ENCODE peak calls at places on chromosomes 11 and 22, in nine cellular contexts. One of them, this sample, is unnamed.
A peak's percentile ranks its signal among the peaks of the same experiment; 100 is the strongest.

GRCh38 chr11:120334894-120335462 is 1.2 kb upstream of the ARHGEF12 start:
- DNase-seq in cardiac muscle cell: peak; percentile 90
- DNase-seq in pancreas: no peak
- DNase-seq in mesenchymal stem cell: peak; percentile 97
- DNase-seq in transverse colon: peak; percentile 74
- DNase-seq in left lung: no peak
- DNase-seq in PC-3: peak; percentile 96
- DNase-seq in stomach: peak; percentile 64
- DNase-seq in neural progenitor cell: peak; percentile 71
- DNase-seq in this sample: peak; percentile 87

GRCh38 chr22:31526275-31526674 is 29.9 kb downstream of the SFI1 start:
- DNase-seq in stomach: no peak
- DNase-seq in pancreas: no peak
- DNase-seq in PC-3: no peak
- DNase-seq in mesenchymal stem cell: no peak
- DNase-seq in left lung: no peak
- DNase-seq in transverse colon: no peak
- DNase-seq in cardiac muscle cell: no peak
- DNase-seq in neural progenitor cell: no peak
- DNase-seq in this sample: no peak

GRCh38 chr11:124225471-124225870 is 15.4 kb upstream of the OR8G1 start:
- DNase-seq in transverse colon: no peak
- DNase-seq in mesenchymal stem cell: no peak
- DNase-seq in pancreas: no peak
- DNase-seq in neural progenitor cell: no peak
- DNase-seq in cardiac muscle cell: no peak
- DNase-seq in stomach: no peak
- DNase-seq in left lung: no peak
- DNase-seq in PC-3: no peak
- DNase-seq in this sample: no peak

GRCh38 chr22:36881504-36882245 is 20.9 kb downstream of the NCF4 start:
- DNase-seq in cardiac muscle cell: no peak
- DNase-seq in mesenchymal stem cell: no peak
- DNase-seq in stomach: no peak
- DNase-seq in neural progenitor cell: no peak
- DNase-seq in transverse colon: no peak
- DNase-seq in PC-3: no peak
- DNase-seq in pancreas: no peak
- DNase-seq in left lung: no peak
- DNase-seq in this sample: no peak

GRCh38 chr22:25390297-25391240 is 171.1 kb downstream of the CRYBB2 start:
- DNase-seq in pancreas: no peak
- DNase-seq in neural progenitor cell: no peak
- DNase-seq in PC-3: no peak
- DNase-seq in mesenchymal stem cell: no peak
- DNase-seq in left lung: no peak
- DNase-seq in transverse colon: no peak
- DNase-seq in cardiac muscle cell: no peak
- DNase-seq in stomach: no peak
- DNase-seq in this sample: no peak

GRCh38 chr11:131754671-131755070 is 384.3 kb downstream of the NTM start:
- DNase-seq in transverse colon: no peak
- DNase-seq in cardiac muscle cell: no peak
- DNase-seq in stomach: no peak
- DNase-seq in PC-3: peak; percentile 14
- DNase-seq in pancreas: no peak
- DNase-seq in left lung: no peak
- DNase-seq in mesenchymal stem cell: no peak
- DNase-seq in neural progenitor cell: no peak
- DNase-seq in this sample: no peak

GRCh38 chr22:43338766-43339345 is 4.3 kb downstream of the SCUBE1 start:
- DNase-seq in PC-3: no peak
- DNase-seq in cardiac muscle cell: no peak
- DNase-seq in left lung: no peak
- DNase-seq in pancreas: no peak
- DNase-seq in stomach: no peak
- DNase-seq in transverse colon: no peak
- DNase-seq in neural progenitor cell: peak; percentile 41
- DNase-seq in mesenchymal stem cell: no peak
- DNase-seq in this sample: no peak

GRCh38 chr11:43947815-43948214 is 5.4 kb downstream of the C11orf96 start:
- DNase-seq in left lung: no peak
- DNase-seq in stomach: no peak
- DNase-seq in cardiac muscle cell: no peak
- DNase-seq in mesenchymal stem cell: no peak
- DNase-seq in pancreas: no peak
- DNase-seq in transverse colon: no peak
- DNase-seq in PC-3: no peak
- DNase-seq in neural progenitor cell: no peak
- DNase-seq in this sample: no peak

GRCh38 chr11:36412781-36413383 is 97.2 kb downstream of the TRAF6 start:
- DNase-seq in cardiac muscle cell: no peak
- DNase-seq in neural progenitor cell: no peak
- DNase-seq in mesenchymal stem cell: peak; percentile 85
- DNase-seq in pancreas: no peak
- DNase-seq in PC-3: no peak
- DNase-seq in left lung: no peak
- DNase-seq in stomach: no peak
- DNase-seq in transverse colon: no peak
- DNase-seq in this sample: no peak

GRCh38 chr11:36407360-36407759 is 102.7 kb downstream of the TRAF6 start:
- DNase-seq in cardiac muscle cell: no peak
- DNase-seq in PC-3: no peak
- DNase-seq in mesenchymal stem cell: no peak
- DNase-seq in neural progenitor cell: no peak
- DNase-seq in pancreas: no peak
- DNase-seq in transverse colon: no peak
- DNase-seq in stomach: no peak
- DNase-seq in left lung: no peak
- DNase-seq in this sample: no peak

GRCh38 chr11:36408476-36409136 is 101.5 kb downstream of the TRAF6 start:
- DNase-seq in neural progenitor cell: no peak
- DNase-seq in pancreas: no peak
- DNase-seq in stomach: no peak
- DNase-seq in PC-3: no peak
- DNase-seq in mesenchymal stem cell: no peak
- DNase-seq in transverse colon: no peak
- DNase-seq in cardiac muscle cell: peak; percentile 22
- DNase-seq in left lung: no peak
- DNase-seq in this sample: no peak

GRCh38 chr11:36409152-36409713 is 100.8 kb downstream of the TRAF6 start:
- DNase-seq in neural progenitor cell: no peak
- DNase-seq in left lung: no peak
- DNase-seq in cardiac muscle cell: peak; percentile 84
- DNase-seq in stomach: no peak
- DNase-seq in PC-3: no peak
- DNase-seq in transverse colon: no peak
- DNase-seq in pancreas: no peak
- DNase-seq in mesenchymal stem cell: peak; percentile 60
- DNase-seq in this sample: no peak

DNA sequence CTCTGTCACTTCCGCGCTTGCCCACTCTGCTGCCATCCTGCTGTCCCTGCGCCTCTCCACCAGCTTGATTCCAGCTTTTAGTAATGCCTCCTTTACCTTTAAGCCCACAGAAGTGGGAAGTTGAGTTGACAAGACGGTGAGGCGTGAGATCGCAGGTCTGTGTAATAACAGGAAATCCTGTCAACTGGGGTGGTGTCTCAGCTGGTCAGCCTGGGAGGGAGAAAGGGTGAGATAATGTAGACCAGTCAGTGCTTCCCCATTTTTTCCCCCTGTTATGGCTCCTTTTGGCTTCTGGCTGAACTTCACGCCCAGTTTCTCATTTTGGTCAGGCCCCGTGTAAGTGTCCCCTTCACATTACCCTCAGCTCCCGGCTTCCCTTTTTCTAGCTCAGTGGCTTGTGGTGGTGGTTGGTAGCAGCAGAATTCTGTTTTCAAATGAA is 98.9 kb downstream of the TRAF6 start:
- DNase-seq in mesenchymal stem cell: no peak
- DNase-seq in pancreas: no peak
- DNase-seq in stomach: peak; percentile 28
- DNase-seq in left lung: no peak
- DNase-seq in transverse colon: peak; percentile 22
- DNase-seq in PC-3: no peak
- DNase-seq in cardiac muscle cell: peak; percentile 22
- DNase-seq in neural progenitor cell: no peak
- DNase-seq in this sample: peak; percentile 25
- H3K36me3 ChIP-seq in mesenchymal stem cell: peaks cover 27% of the 10 kb centered on the region
- H3K36me3 ChIP-seq in pancreas: no peaks in the 10 kb centered on the region
- H3K36me3 ChIP-seq in stomach: no peaks in the 10 kb centered on the region
- H3K36me3 ChIP-seq in left lung: no peaks in the 10 kb centered on the region
- H3K36me3 ChIP-seq in transverse colon: peaks cover 1% of the 10 kb centered on the region
- H3K36me3 ChIP-seq in PC-3: no peaks in the 10 kb centered on the region
- H3K36me3 ChIP-seq in cardiac muscle cell: no peaks in the 10 kb centered on the region
- H3K36me3 ChIP-seq in neural progenitor cell: no peaks in the 10 kb centered on the region
- H3K36me3 ChIP-seq in this sample: peaks cover 2% of the 10 kb centered on the region

GRCh38 chr11:69276165-69276564 is 17.8 kb upstream of the MYEOV start:
- DNase-seq in stomach: no peak
- DNase-seq in transverse colon: no peak
- DNase-seq in cardiac muscle cell: no peak
- DNase-seq in neural progenitor cell: no peak
- DNase-seq in left lung: no peak
- DNase-seq in mesenchymal stem cell: no peak
- DNase-seq in pancreas: no peak
- DNase-seq in PC-3: no peak
- DNase-seq in this sample: no peak

GRCh38 chr11:69278091-69278867 is 15.7 kb upstream of the MYEOV start:
- DNase-seq in neural progenitor cell: no peak
- DNase-seq in left lung: peak; percentile 89
- DNase-seq in cardiac muscle cell: no peak
- DNase-seq in mesenchymal stem cell: no peak
- DNase-seq in stomach: peak; percentile 88
- DNase-seq in PC-3: peak; percentile 92
- DNase-seq in transverse colon: peak; percentile 85
- DNase-seq in pancreas: peak; percentile 91
- DNase-seq in this sample: peak; percentile 75

GRCh38 chr11:69274531-69275016 is 19.4 kb upstream of the MYEOV start:
- DNase-seq in pancreas: peak; percentile 87
- DNase-seq in mesenchymal stem cell: no peak
- DNase-seq in PC-3: peak; percentile 96
- DNase-seq in cardiac muscle cell: no peak
- DNase-seq in left lung: peak; percentile 90
- DNase-seq in transverse colon: peak; percentile 85
- DNase-seq in neural progenitor cell: no peak
- DNase-seq in stomach: peak; percentile 81
- DNase-seq in this sample: peak; percentile 61

GRCh38 chr11:69275178-69275577 is 18.8 kb upstream of the MYEOV start:
- DNase-seq in transverse colon: no peak
- DNase-seq in cardiac muscle cell: no peak
- DNase-seq in left lung: no peak
- DNase-seq in neural progenitor cell: no peak
- DNase-seq in mesenchymal stem cell: no peak
- DNase-seq in pancreas: no peak
- DNase-seq in PC-3: no peak
- DNase-seq in stomach: no peak
- DNase-seq in this sample: no peak

DNA sequence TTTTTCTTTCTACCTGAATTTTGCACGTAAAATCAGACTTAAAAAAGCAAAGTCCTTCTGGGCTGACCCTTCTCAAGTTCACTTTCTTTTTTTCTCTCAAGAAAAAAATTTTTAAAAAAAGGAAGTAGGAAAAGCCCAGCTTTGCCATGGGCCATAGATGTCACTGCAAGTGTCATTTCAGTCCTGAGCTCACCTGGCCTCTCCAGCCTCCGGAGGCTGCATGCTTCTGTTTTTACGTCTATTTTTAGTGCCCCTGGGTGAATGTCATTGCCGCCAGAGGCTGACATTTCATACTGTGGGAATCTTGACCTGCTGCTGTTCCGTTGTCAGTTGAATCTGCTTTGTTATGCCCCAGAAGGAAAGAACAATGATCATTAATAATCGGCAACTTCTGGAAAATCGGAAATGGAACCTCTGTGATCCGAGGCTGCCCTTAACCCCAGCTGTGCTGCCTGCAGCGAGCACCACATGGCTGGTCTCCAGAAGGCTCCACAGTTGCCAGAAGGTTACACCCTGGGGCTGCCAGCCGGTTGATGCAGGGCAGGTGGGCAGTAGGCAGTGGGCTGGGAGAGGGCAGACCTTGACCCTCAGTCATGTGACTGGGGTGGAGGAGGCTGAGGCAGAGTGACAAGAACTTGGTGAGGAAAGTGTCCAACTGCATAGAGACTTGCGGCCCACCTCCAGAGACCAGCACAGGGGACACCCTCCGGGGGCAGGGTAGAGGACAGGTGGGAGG is 16.7 kb upstream of the MYEOV start:
- DNase-seq in PC-3: no peak
- DNase-seq in neural progenitor cell: no peak
- DNase-seq in left lung: no peak
- DNase-seq in mesenchymal stem cell: no peak
- DNase-seq in stomach: no peak
- DNase-seq in pancreas: peak; percentile 70
- DNase-seq in transverse colon: no peak
- DNase-seq in cardiac muscle cell: no peak
- DNase-seq in this sample: no peak
- H3K4me1 ChIP-seq in PC-3: peaks cover 69% of the 10 kb centered on the region
- H3K4me1 ChIP-seq in neural progenitor cell: peaks cover 7% of the 10 kb centered on the region
- H3K4me1 ChIP-seq in left lung: peaks cover 14% of the 10 kb centered on the region
- H3K4me1 ChIP-seq in mesenchymal stem cell: peaks cover 24% of the 10 kb centered on the region
- H3K4me1 ChIP-seq in stomach: peaks cover 44% of the 10 kb centered on the region
- H3K4me1 ChIP-seq in pancreas: peaks cover 41% of the 10 kb centered on the region
- H3K4me1 ChIP-seq in transverse colon: peaks cover 32% of the 10 kb centered on the region
- H3K4me1 ChIP-seq in cardiac muscle cell: peaks cover 16% of the 10 kb centered on the region
- H3K4me1 ChIP-seq in this sample: no peaks in the 10 kb centered on the region

GRCh38 chr11:74006743-74007304 is 2.1 kb downstream of the UCP3 start:
- DNase-seq in neural progenitor cell: no peak
- DNase-seq in left lung: no peak
- DNase-seq in stomach: no peak
- DNase-seq in cardiac muscle cell: no peak
- DNase-seq in PC-3: no peak
- DNase-seq in transverse colon: no peak
- DNase-seq in mesenchymal stem cell: no peak
- DNase-seq in pancreas: no peak
- DNase-seq in this sample: no peak

GRCh38 chr11:74009230-74009547 is 304 bp upstream of the UCP3 start:
- DNase-seq in cardiac muscle cell: no peak
- DNase-seq in pancreas: no peak
- DNase-seq in left lung: no peak
- DNase-seq in PC-3: no peak
- DNase-seq in transverse colon: no peak
- DNase-seq in mesenchymal stem cell: no peak
- DNase-seq in stomach: no peak
- DNase-seq in neural progenitor cell: no peak
- DNase-seq in this sample: peak; percentile 54

GRCh38 chr11:74008373-74009229 is at the start of gene UCP3:
- DNase-seq in neural progenitor cell: no peak
- DNase-seq in cardiac muscle cell: no peak
- DNase-seq in stomach: no peak
- DNase-seq in mesenchymal stem cell: no peak
- DNase-seq in PC-3: no peak
- DNase-seq in left lung: no peak
- DNase-seq in pancreas: no peak
- DNase-seq in transverse colon: no peak
- DNase-seq in this sample: no peak

GRCh38 chr11:74005721-74006517 is 3.0 kb downstream of the UCP3 start:
- DNase-seq in cardiac muscle cell: no peak
- DNase-seq in left lung: no peak
- DNase-seq in pancreas: no peak
- DNase-seq in PC-3: no peak
- DNase-seq in neural progenitor cell: no peak
- DNase-seq in mesenchymal stem cell: no peak
- DNase-seq in transverse colon: no peak
- DNase-seq in stomach: no peak
- DNase-seq in this sample: no peak

DNA sequence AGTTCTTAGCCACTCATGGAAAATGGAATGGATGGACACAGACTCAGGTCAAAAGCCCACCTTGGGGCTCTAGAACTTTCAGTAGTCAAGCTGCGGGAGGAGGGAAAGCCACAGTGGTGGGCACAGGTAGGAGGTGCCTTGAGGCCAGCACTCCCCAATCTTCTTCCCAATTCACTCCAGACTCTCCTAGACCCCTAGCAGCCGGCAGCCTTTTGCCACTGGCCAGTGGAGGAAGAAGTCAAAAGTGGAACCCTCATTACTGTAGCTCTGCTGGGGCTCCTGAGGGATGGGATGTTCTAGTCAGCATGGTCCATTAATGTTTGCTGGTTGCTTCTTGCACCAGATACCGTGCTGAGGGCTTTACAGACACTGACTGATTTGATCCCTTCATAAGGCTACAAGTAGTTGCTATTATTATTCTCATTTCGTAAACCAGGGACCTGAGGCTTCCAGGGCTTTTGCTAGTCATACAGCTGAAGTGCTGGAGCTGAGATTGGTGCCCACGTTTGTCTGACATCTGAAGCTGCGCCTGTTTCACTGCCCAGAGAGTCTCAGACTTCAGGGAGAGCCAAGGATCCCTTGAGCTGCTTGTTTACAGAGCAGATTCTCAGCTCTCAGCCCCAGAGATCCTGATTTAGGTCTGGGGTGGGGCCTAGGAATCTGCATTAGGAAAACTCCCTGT is 1.1 kb downstream of the UCP3 start:
- DNase-seq in PC-3: no peak
- DNase-seq in mesenchymal stem cell: no peak
- DNase-seq in stomach: no peak
- DNase-seq in left lung: no peak
- DNase-seq in transverse colon: no peak
- DNase-seq in pancreas: no peak
- DNase-seq in cardiac muscle cell: no peak
- DNase-seq in neural progenitor cell: no peak
- DNase-seq in this sample: no peak
- H3K4me3 ChIP-seq in PC-3: no peak overlapping the region
- H3K4me3 ChIP-seq in mesenchymal stem cell: no peak overlapping the region
- H3K4me3 ChIP-seq in stomach: no peak overlapping the region
- H3K4me3 ChIP-seq in left lung: no peak overlapping the region
- H3K4me3 ChIP-seq in transverse colon: no peak overlapping the region
- H3K4me3 ChIP-seq in pancreas: no peak overlapping the region
- H3K4me3 ChIP-seq in cardiac muscle cell: no peak overlapping the region
- H3K4me3 ChIP-seq in neural progenitor cell: no peak overlapping the region
- H3K4me3 ChIP-seq in this sample: no peak overlapping the region

GRCh38 chr22:17866621-17867020 is 92.4 kb upstream of the BID start:
- DNase-seq in mesenchymal stem cell: no peak
- DNase-seq in neural progenitor cell: no peak
- DNase-seq in pancreas: no peak
- DNase-seq in transverse colon: no peak
- DNase-seq in left lung: no peak
- DNase-seq in stomach: no peak
- DNase-seq in PC-3: no peak
- DNase-seq in cardiac muscle cell: no peak
- DNase-seq in this sample: no peak
- H3K36me3 ChIP-seq in mesenchymal stem cell: peaks cover 75% of the 10 kb centered on the region
- H3K36me3 ChIP-seq in neural progenitor cell: no peaks in the 10 kb centered on the region
- H3K36me3 ChIP-seq in pancreas: peaks cover 60% of the 10 kb centered on the region
- H3K36me3 ChIP-seq in transverse colon: no peaks in the 10 kb centered on the region
- H3K36me3 ChIP-seq in left lung: peaks cover 52% of the 10 kb centered on the region
- H3K36me3 ChIP-seq in stomach: peaks cover 75% of the 10 kb centered on the region
- H3K36me3 ChIP-seq in PC-3: peaks cover 14% of the 10 kb centered on the region
- H3K36me3 ChIP-seq in cardiac muscle cell: peaks cover 45% of the 10 kb centered on the region
- H3K36me3 ChIP-seq in this sample: peaks cover 2% of the 10 kb centered on the region

This sample was measured in small intestine.